ENCODE peak calls at places on chromosomes 11 and 22, in nine cellular contexts. P is left cardiac atrium; I is M059J; H is stimulated activated CD4-positive, alpha-beta T cell treated with anti-CD3 and anti-CD28 coated beads, TNF-alpha, amount 100 ng/mL, for 4 hours; G is activated T-helper 2 cell treated with anti-CD3 and anti-CD28 coated beads, Interferon-gamma antibody, Interleukin-2, Interleukin-4, amounts not matched to agents 10 μg/mL and 5 μg/mL and 100 μg/mL, durations not matched to agents 14 hours and 24 hours and 36 hours; B is fibroblast of the aortic adventitia; K is cardiac fibroblast; C is suprapubic skin; T is Caco-2. W is an unnamed sample.

GRCh38 chr11:70476669-70477068 is 78.3 kb downstream of the CTTN start:
- DNase-seq in P (no peak), I (no peak), H (no peak), G (no peak), B (no peak), K (no peak), C (no peak), T (no peak), W (no peak)

GRCh38 chr11:104001474-104001873 is 35.0 kb upstream of the DDI1 start:
- DNase-seq in P (no peak), I (peak), H (no peak), G (no peak), B (peak), K (peak), C (no peak), T (no peak), W (no peak)

GRCh38 chr11:105696000-105696399 is 86.1 kb downstream of the GRIA4 start:
- DNase-seq in P (no peak), I (no peak), H (no peak), G (no peak), B (no peak), K (no peak), C (no peak), T (no peak), W (no peak)

GRCh38 chr11:94650756-94651155 is 83.6 kb downstream of the PIWIL4 start:
- DNase-seq in P (peak), I (no peak), H (no peak), G (no peak), B (peak), K (peak), C (no peak), T (no peak), W (no peak)

GRCh38 chr11:68380786-68381622 is 68.6 kb downstream of the LRP5 start:
- DNase-seq in P (peak), I (no peak), H (no peak), G (no peak), B (no peak), K (peak), C (no peak), T (peak), W (no peak)

GRCh38 chr11:116928102-116928777 is 90.8 kb upstream of the APOA1 start:
- DNase-seq in P (no peak), I (no peak), H (no peak), G (no peak), B (no peak), K (no peak), C (no peak), T (no peak), W (no peak)

GRCh38 chr22:19524170-19525115 is at the start of gene CLDN5:
- DNase-seq in P (peak), I (no peak), H (no peak), G (no peak), B (no peak), K (peak), C (peak), T (no peak), W (no peak)

GRCh38 chr11:29306527-29306926 is 710.3 kb downstream of the KCNA4 start:
- DNase-seq in P (no peak), I (peak), H (no peak), G (no peak), B (peak), K (peak), C (no peak), T (no peak), W (peak)

GRCh38 chr11:61460474-61460881 is 30.6 kb downstream of the SDHAF2 start:
- DNase-seq in P (no peak), I (no peak), H (no peak), G (no peak), B (peak), K (no peak), C (no peak), T (no peak), W (no peak)

GRCh38 chr11:121524233-121524631 is 71.5 kb upstream of the SORL1-AS1 start:
- DNase-seq in P (no peak), I (peak), H (no peak), G (no peak), B (no peak), K (no peak), C (no peak), T (no peak), W (no peak)

GRCh38 chr11:69142894-69143293 is 12.8 kb upstream of the SMIM38 start:
- DNase-seq in P (no peak), I (no peak), H (no peak), G (no peak), B (no peak), K (no peak), C (no peak), T (no peak), W (no peak)

GRCh38 chr22:35483730-35484129 is 56.9 kb upstream of the RASD2 start:
- DNase-seq in P (no peak), I (no peak), H (no peak), G (no peak), B (no peak), K (no peak), C (no peak), T (no peak), W (no peak)

GRCh38 chr11:56782167-56782847 is 33.8 kb upstream of the OR9G4 start:
- DNase-seq in P (no peak), I (no peak), H (no peak), G (no peak), B (no peak), K (no peak), C (no peak), T (no peak), W (no peak)

GRCh38 chr11:15569626-15570025 is 454.9 kb downstream of the INSC start:
- DNase-seq in P (peak), I (no peak), H (no peak), G (no peak), B (peak), K (no peak), C (no peak), T (no peak), W (no peak)

GRCh38 chr11:112652786-112653390 is 308.3 kb upstream of the NCAM1 start:
- DNase-seq in P (no peak), I (peak), H (no peak), G (no peak), B (peak), K (peak), C (no peak), T (no peak), W (no peak)

GRCh38 chr11:61832758-61833157 is 4.7 kb downstream of the FADS2 start:
- DNase-seq in P (no peak), I (no peak), H (no peak), G (no peak), B (no peak), K (no peak), C (no peak), T (no peak), W (no peak)

GRCh38 chr22:45819305-45819704 is 147.7 kb downstream of the ATXN10 start:
- DNase-seq in P (no peak), I (no peak), H (no peak), G (no peak), B (no peak), K (no peak), C (no peak), T (no peak), W (no peak)

GRCh38 chr11:67274768-67275605 is 8.7 kb downstream of the GRK2 start:
- DNase-seq in P (peak), I (no peak), H (no peak), G (no peak), B (no peak), K (no peak), C (no peak), T (no peak), W (no peak)

GRCh38 chr11:33608386-33608785 is 92.2 kb downstream of the C11orf91 start:
- DNase-seq in P (no peak), I (no peak), H (no peak), G (no peak), B (no peak), K (no peak), C (no peak), T (no peak), W (no peak)

GRCh38 chr11:76626266-76626665 is 44.3 kb downstream of the LRRC32 start:
- DNase-seq in P (no peak), I (no peak), H (no peak), G (no peak), B (no peak), K (no peak), C (no peak), T (no peak), W (no peak)

GRCh38 chr22:32695451-32695891 is 106.0 kb upstream of the TIMP3 start:
- DNase-seq in P (no peak), I (peak), H (no peak), G (no peak), B (peak), K (peak), C (no peak), T (peak), W (peak)

GRCh38 chr11:67240575-67241389 is 25.5 kb upstream of the GRK2 start:
- DNase-seq in P (peak), I (peak), H (peak), G (peak), B (peak), K (peak), C (no peak), T (peak), W (peak)

GRCh38 chr11:12029738-12030363 is 21.4 kb upstream of the DKK3 start:
- DNase-seq in P (no peak), I (peak), H (no peak), G (no peak), B (peak), K (no peak), C (no peak), T (peak), W (peak)

GRCh38 chr11:416051-416756 is 1.4 kb upstream of the SIGIRR start:
- DNase-seq in P (no peak), I (no peak), H (no peak), G (no peak), B (no peak), K (no peak), C (no peak), T (no peak), W (no peak)

GRCh38 chr11:128599729-128600128 is 12.4 kb upstream of the ETS1 start:
- DNase-seq in P (no peak), I (peak), H (no peak), G (no peak), B (no peak), K (peak), C (no peak), T (no peak), W (no peak)

GRCh38 chr11:128548655-128549255 is 38.6 kb downstream of the ETS1 start:
- DNase-seq in P (peak), I (peak), H (no peak), G (no peak), B (no peak), K (peak), C (peak), T (no peak), W (no peak)

GRCh38 chr11:66745356-66746235 is 16.6 kb upstream of the SPTBN2 start:
- DNase-seq in P (no peak), I (no peak), H (no peak), G (peak), B (no peak), K (no peak), C (no peak), T (peak), W (peak)

GRCh38 chr11:116879789-116880402 is 42.5 kb upstream of the APOA1 start:
- DNase-seq in P (no peak), I (peak), H (no peak), G (no peak), B (peak), K (peak), C (no peak), T (peak), W (peak)

GRCh38 chr11:112128483-112129121 is 35.3 kb downstream of the IL18 start:
- DNase-seq in P (peak), I (peak), H (no peak), G (no peak), B (peak), K (peak), C (no peak), T (no peak), W (peak)

GRCh38 chr11:27902981-27903624 is 202.8 kb upstream of the BDNF start:
- DNase-seq in P (no peak), I (peak), H (no peak), G (no peak), B (peak), K (peak), C (no peak), T (no peak), W (peak)

GRCh38 chr22:46071451-46072029 is 78.8 kb upstream of the PPARA start:
- DNase-seq in P (peak), I (peak), H (peak), G (peak), B (peak), K (peak), C (peak), T (peak), W (peak)

GRCh38 chr11:18853086-18853720 is 61.6 kb upstream of the PTPN5 start:
- DNase-seq in P (no peak), I (peak), H (no peak), G (no peak), B (peak), K (peak), C (no peak), T (peak), W (peak)

GRCh38 chr11:57514538-57515331 is 767 bp downstream of the SLC43A1 start:
- DNase-seq in P (peak), I (peak), H (peak), G (peak), B (peak), K (peak), C (peak), T (peak), W (no peak)

GRCh38 chr11:44346983-44347382 is 37.0 kb upstream of the ALX4 start:
- DNase-seq in P (no peak), I (no peak), H (no peak), G (no peak), B (no peak), K (no peak), C (no peak), T (no peak), W (no peak)

GRCh38 chr11:44861829-44862545 is 88.7 kb downstream of the TP53I11 start:
- DNase-seq in P (peak), I (peak), H (peak), G (peak), B (peak), K (peak), C (no peak), T (peak), W (peak)

GRCh38 chr22:44523981-44524759 is 26.1 kb upstream of the RTL6 start:
- DNase-seq in P (peak), I (peak), H (no peak), G (no peak), B (peak), K (peak), C (no peak), T (no peak), W (peak)

GRCh38 chr11:95516786-95517185 is 272.8 kb downstream of the FAM76B start:
- DNase-seq in P (no peak), I (no peak), H (no peak), G (no peak), B (peak), K (peak), C (no peak), T (no peak), W (no peak)

GRCh38 chr11:65589444-65590239 is 6.0 kb downstream of the KCNK7 start:
- DNase-seq in P (no peak), I (no peak), H (no peak), G (no peak), B (no peak), K (no peak), C (no peak), T (no peak), W (no peak)

GRCh38 chr11:42524534-42525227 is 787.1 kb upstream of the API5 start:
- DNase-seq in P (peak), I (peak), H (no peak), G (no peak), B (peak), K (peak), C (no peak), T (peak), W (peak)

W was measured in kidney glomerular epithelial cell.